ENCODE peak calls at places on chromosomes 13 and 19, in six cellular contexts. X is GM12878, K is K562, H is GM12891, J is H1, W is HepG2. V is an unnamed sample.

GRCh38 chr19:5006821-5007220 is 37.9 kb downstream of the KDM4B start:
- DNase-seq in X (no peak), K (no peak), H (no peak), J (no peak), W (no peak), V (no peak)

GRCh38 chr19:5037936-5038335 is 69.0 kb downstream of the KDM4B start:
- DNase-seq in X (no peak), K (no peak), H (no peak), J (no peak), W (no peak), V (no peak)

GRCh38 chr13:94163535-94163934 is 315.9 kb downstream of the DCT start:
- DNase-seq in X (no peak), K (no peak), H (no peak), J (no peak), W (no peak), V (no peak)

GRCh38 chr19:2549701-2550191 is 73.8 kb downstream of the GADD45B start:
- DNase-seq in X (no peak), K (no peak), H (no peak), J (no peak), W (no peak), V (no peak)

GRCh38 chr19:10227215-10227971 is 3.7 kb downstream of the S1PR2 start:
- DNase-seq in X (no peak), K (peak; percentile 67), H (no peak), J (no peak), W (no peak), V (no peak)

GRCh38 chr13:102197193-102197592 is 204.7 kb downstream of the FGF14 start:
- DNase-seq in X (no peak), K (no peak), H (no peak), J (peak; percentile 19), W (peak; percentile 1), V (no peak)

GRCh38 chr13:36839281-36839680 is 20.3 kb downstream of the RFXAP start:
- DNase-seq in X (no peak), K (no peak), H (no peak), J (no peak), W (no peak), V (no peak)

GRCh38 chr19:44111910-44112463 is 1.2 kb upstream of the ZNF225 start:
- DNase-seq in X (no peak), K (peak; percentile 8), H (no peak), J (peak; percentile 88), W (no peak), V (no peak)

GRCh38 chr19:42069619-42070293 is at the start of gene GRIK5:
- DNase-seq in X (no peak), K (no peak), H (no peak), J (no peak), W (no peak), V (no peak)

GRCh38 chr19:46111376-46111775 is 13.1 kb downstream of the IGFL3 start:
- DNase-seq in X (no peak), K (no peak), H (no peak), J (no peak), W (no peak), V (no peak)

GRCh38 chr13:106104281-106104901 is 431.1 kb downstream of the EFNB2 start:
- DNase-seq in X (no peak), K (no peak), H (no peak), J (no peak), W (no peak), V (no peak)

GRCh38 chr19:3556423-3556977 is 886 bp downstream of the MFSD12 start:
- DNase-seq in X (no peak), K (no peak), H (no peak), J (no peak), W (no peak), V (no peak)
- TF ChIP-seq POLR2A in X (no peak), K (no peak), H (no peak), J (no peak), W (no peak), V (no peak)

GRCh38 chr19:351976-352625 is 7.5 kb upstream of the MIER2 start:
- DNase-seq in X (no peak), K (no peak), H (no peak), J (no peak), W (no peak), V (no peak)
- TF ChIP-seq TAF1 in X (no peak), K (no peak), H (no peak), J (no peak), W (no peak), V (no peak)

GRCh38 chr19:12294308-12295158 is at the start of gene ZNF44:
- DNase-seq in X (peak; percentile 95), K (peak; percentile 94), H (peak; percentile 92), J (peak; percentile 86), W (peak; percentile 99), V (peak; percentile 88)
- TF ChIP-seq POLR2AphosphoS5 in X (peak; percentile 75), K (no peak), H (peak; percentile 48), J (peak; percentile 88), W (peak; percentile 90), V (peak; percentile 27)

GRCh38 chr19:35269425-35270117 is 809 bp downstream of the USF2 start:
- DNase-seq in X (peak; percentile 51), K (peak; percentile 83), H (peak; percentile 81), J (no peak), W (peak; percentile 82), V (peak; percentile 72)
- TF ChIP-seq POLR2A in X (peak; percentile 71), K (peak; percentile 34), H (no peak), J (no peak), W (no peak), V (no peak)

GRCh38 chr19:36213793-36214387 is 575 bp downstream of the ZNF565 start:
- DNase-seq in X (no peak), K (no peak), H (no peak), J (no peak), W (no peak), V (no peak)
- TF ChIP-seq TAF1 in X (no peak), K (no peak), H (no peak), J (no peak), W (no peak), V (no peak)

GRCh38 chr19:49472936-49473335 is 1.1 kb upstream of the FLT3LG start:
- DNase-seq in X (no peak), K (no peak), H (no peak), J (no peak), W (no peak), V (no peak)

GRCh38 chr19:49474545-49474930 is 523 bp downstream of the FLT3LG start:
- DNase-seq in X (no peak), K (no peak), H (no peak), J (no peak), W (no peak), V (no peak)

GRCh38 chr19:49475995-49476880 is 2.2 kb downstream of the FLT3LG start:
- DNase-seq in X (no peak), K (peak; percentile 64), H (no peak), J (no peak), W (no peak), V (no peak)

GRCh38 chr19:49475191-49475932 is 1.3 kb downstream of the FLT3LG start:
- DNase-seq in X (no peak), K (no peak), H (no peak), J (no peak), W (no peak), V (no peak)

GRCh38 chr19:49473868-49474544 is at the start of gene FLT3LG:
- DNase-seq in X (no peak), K (peak; percentile 91), H (peak; percentile 97), J (no peak), W (peak; percentile 46), V (peak; percentile 99)
- TF ChIP-seq POLR2AphosphoS5 in X (no peak), K (no peak), H (no peak), J (no peak), W (no peak), V (no peak)

DNA sequence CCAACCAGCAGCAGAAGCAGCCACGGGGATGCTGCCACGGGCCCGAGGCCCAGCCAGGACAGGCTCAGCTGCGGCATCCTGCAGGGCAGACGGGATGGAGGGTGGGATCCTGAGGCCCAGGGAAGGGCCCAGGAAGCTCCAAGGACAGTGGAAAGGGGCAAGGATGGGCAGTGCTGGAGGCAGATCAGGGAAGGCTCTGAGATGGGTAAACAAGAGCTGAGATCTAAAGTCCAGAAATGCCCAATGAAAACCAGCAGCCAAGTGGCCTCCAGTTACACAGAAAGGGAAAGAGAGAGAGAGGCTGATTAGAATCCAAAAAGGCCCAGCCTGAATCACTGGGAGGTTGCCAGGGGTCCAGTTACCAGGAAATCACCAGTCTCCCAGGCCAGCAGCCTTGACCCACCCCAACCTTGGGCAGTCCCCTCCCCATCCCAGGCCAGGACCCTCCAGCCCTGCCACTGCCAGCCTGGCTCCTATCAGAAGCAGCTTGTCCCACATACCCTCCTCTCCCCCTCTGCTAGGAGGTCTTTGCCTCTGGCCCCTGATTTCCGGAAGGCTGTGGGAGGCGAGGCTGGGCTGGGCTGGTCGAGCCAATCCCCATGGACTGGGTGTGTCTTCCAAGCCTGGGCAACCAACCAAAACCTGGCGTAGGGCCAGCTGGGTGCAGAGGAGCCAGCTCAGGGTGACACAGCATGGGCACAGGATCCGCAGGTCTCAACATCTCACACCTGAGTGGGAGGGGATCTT is at the start of gene CYP4F11:
- DNase-seq in X (no peak), K (no peak), H (no peak), J (no peak), W (peak; percentile 87), V (no peak)
- TF ChIP-seq POLR2A in X (no peak), K (no peak), H (no peak), J (no peak), W (peak; percentile 66), V (no peak)